ENCODE peak calls at places on chromosomes 6 and 20, in seven cellular contexts. One of them, this sample, is unnamed.

GRCh38 chr6:16758163-16758975 is 2.9 kb downstream of the ATXN1 start:
- DNase-seq in HCT116: no peak
- DNase-seq in suprapubic skin: no peak
- DNase-seq in prostate gland: no peak
- DNase-seq in GM23338: peak; percentile 51
- DNase-seq in endothelial cell of umbilical vein: no peak
- DNase-seq in Panc1: no peak
- DNase-seq in this sample: no peak

GRCh38 chr6:15504581-15505350 is 158.1 kb downstream of the DTNBP1 start:
- DNase-seq in GM23338: no peak
- DNase-seq in prostate gland: peak; percentile 86
- DNase-seq in suprapubic skin: peak; percentile 88
- DNase-seq in HCT116: no peak
- DNase-seq in endothelial cell of umbilical vein: peak; percentile 91
- DNase-seq in Panc1: no peak
- DNase-seq in this sample: peak; percentile 76

GRCh38 chr6:37483917-37484785 is 15.5 kb downstream of the CCDC167 start:
- DNase-seq in GM23338: peak; percentile 79
- DNase-seq in Panc1: no peak
- DNase-seq in HCT116: no peak
- DNase-seq in endothelial cell of umbilical vein: peak; percentile 33
- DNase-seq in prostate gland: peak; percentile 49
- DNase-seq in suprapubic skin: no peak
- DNase-seq in this sample: peak; percentile 92

GRCh38 chr6:72560721-72561593 is 60.9 kb upstream of the KCNQ5 start:
- DNase-seq in GM23338: peak; percentile 20
- DNase-seq in prostate gland: no peak
- DNase-seq in HCT116: no peak
- DNase-seq in suprapubic skin: no peak
- DNase-seq in Panc1: no peak
- DNase-seq in endothelial cell of umbilical vein: no peak
- DNase-seq in this sample: no peak

GRCh38 chr6:45438156-45438555 is 60.4 kb upstream of the SUPT3H start:
- DNase-seq in GM23338: no peak
- DNase-seq in suprapubic skin: no peak
- DNase-seq in endothelial cell of umbilical vein: no peak
- DNase-seq in Panc1: no peak
- DNase-seq in prostate gland: no peak
- DNase-seq in HCT116: no peak
- DNase-seq in this sample: no peak

GRCh38 chr6:106530026-106530425 is 99.3 kb downstream of the RTN4IP1 start:
- DNase-seq in endothelial cell of umbilical vein: no peak
- DNase-seq in Panc1: no peak
- DNase-seq in suprapubic skin: no peak
- DNase-seq in GM23338: no peak
- DNase-seq in HCT116: no peak
- DNase-seq in prostate gland: no peak
- DNase-seq in this sample: no peak

GRCh38 chr6:142313284-142313683 is 11.5 kb downstream of the ADGRG6 start:
- DNase-seq in suprapubic skin: no peak
- DNase-seq in prostate gland: no peak
- DNase-seq in HCT116: no peak
- DNase-seq in GM23338: no peak
- DNase-seq in Panc1: no peak
- DNase-seq in endothelial cell of umbilical vein: peak; percentile 77
- DNase-seq in this sample: no peak

GRCh38 chr6:158409451-158409850 is 97.2 kb downstream of the TULP4 start:
- DNase-seq in GM23338: no peak
- DNase-seq in endothelial cell of umbilical vein: peak; percentile 94
- DNase-seq in Panc1: no peak
- DNase-seq in prostate gland: no peak
- DNase-seq in HCT116: no peak
- DNase-seq in suprapubic skin: no peak
- DNase-seq in this sample: no peak

GRCh38 chr6:138162104-138162946 is 586 bp downstream of the ARFGEF3 start:
- DNase-seq in HCT116: no peak
- DNase-seq in prostate gland: peak; percentile 31
- DNase-seq in Panc1: no peak
- DNase-seq in endothelial cell of umbilical vein: peak; percentile 30
- DNase-seq in GM23338: peak; percentile 59
- DNase-seq in suprapubic skin: no peak
- DNase-seq in this sample: peak; percentile 71

GRCh38 chr20:19121463-19121862 is 91.0 kb upstream of the SLC24A3 start:
- DNase-seq in GM23338: no peak
- DNase-seq in endothelial cell of umbilical vein: no peak
- DNase-seq in prostate gland: no peak
- DNase-seq in suprapubic skin: no peak
- DNase-seq in HCT116: no peak
- DNase-seq in Panc1: no peak
- DNase-seq in this sample: no peak

GRCh38 chr20:38214871-38215788 is 45.4 kb downstream of the KIAA1755 start:
- DNase-seq in suprapubic skin: no peak
- DNase-seq in HCT116: no peak
- DNase-seq in endothelial cell of umbilical vein: no peak
- DNase-seq in GM23338: no peak
- DNase-seq in Panc1: no peak
- DNase-seq in prostate gland: no peak
- DNase-seq in this sample: peak; percentile 52

GRCh38 chr6:125303512-125303854 is 1.7 kb upstream of the HDDC2 start:
- DNase-seq in HCT116: no peak
- DNase-seq in suprapubic skin: no peak
- DNase-seq in GM23338: no peak
- DNase-seq in Panc1: no peak
- DNase-seq in endothelial cell of umbilical vein: no peak
- DNase-seq in prostate gland: no peak
- DNase-seq in this sample: no peak

GRCh38 chr20:25071722-25072121 is 10.2 kb downstream of the VSX1 start:
- DNase-seq in prostate gland: no peak
- DNase-seq in endothelial cell of umbilical vein: no peak
- DNase-seq in suprapubic skin: peak; percentile 55
- DNase-seq in GM23338: peak; percentile 44
- DNase-seq in Panc1: no peak
- DNase-seq in HCT116: no peak
- DNase-seq in this sample: peak; percentile 20

GRCh38 chr6:17519120-17519519 is 81.0 kb upstream of the FAM8A1 start:
- DNase-seq in Panc1: no peak
- DNase-seq in suprapubic skin: peak; percentile 28
- DNase-seq in endothelial cell of umbilical vein: no peak
- DNase-seq in HCT116: no peak
- DNase-seq in prostate gland: no peak
- DNase-seq in GM23338: no peak
- DNase-seq in this sample: no peak

GRCh38 chr6:125294036-125294435 is 7.7 kb downstream of the HDDC2 start:
- DNase-seq in HCT116: no peak
- DNase-seq in suprapubic skin: no peak
- DNase-seq in Panc1: no peak
- DNase-seq in endothelial cell of umbilical vein: no peak
- DNase-seq in prostate gland: no peak
- DNase-seq in GM23338: no peak
- DNase-seq in this sample: no peak

GRCh38 chr6:36682328-36683144 is 4.0 kb downstream of the CDKN1A start:
- DNase-seq in HCT116: no peak
- DNase-seq in Panc1: no peak
- DNase-seq in suprapubic skin: no peak
- DNase-seq in GM23338: peak; percentile 43
- DNase-seq in prostate gland: peak; percentile 87
- DNase-seq in endothelial cell of umbilical vein: no peak
- DNase-seq in this sample: peak; percentile 89

GRCh38 chr6:157288575-157288974 is 34.7 kb downstream of the TMEM242 start:
- DNase-seq in GM23338: no peak
- DNase-seq in HCT116: no peak
- DNase-seq in endothelial cell of umbilical vein: no peak
- DNase-seq in Panc1: no peak
- DNase-seq in prostate gland: no peak
- DNase-seq in suprapubic skin: no peak
- DNase-seq in this sample: no peak

DNA sequence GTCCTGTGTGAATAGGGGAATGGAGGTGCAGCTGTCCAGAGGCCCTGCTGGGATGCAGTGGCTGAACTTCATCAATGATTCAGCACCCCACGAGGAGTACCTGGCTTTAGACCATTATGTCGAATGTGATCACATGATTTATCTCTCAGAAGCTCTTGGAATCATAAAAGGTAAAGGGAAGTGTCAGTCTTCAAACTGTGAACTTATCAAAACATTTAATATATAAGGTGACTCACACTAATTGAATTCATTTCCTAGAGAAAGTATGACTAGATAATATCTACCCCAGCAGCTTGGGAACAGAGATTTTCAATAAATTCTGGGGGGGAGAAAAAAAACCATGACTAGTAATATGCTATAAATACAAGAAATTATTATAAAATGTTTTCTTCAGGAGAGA is 29.5 kb downstream of the ALDH8A1 start:
- DNase-seq in prostate gland: no peak
- DNase-seq in HCT116: no peak
- DNase-seq in GM23338: no peak
- DNase-seq in Panc1: no peak
- DNase-seq in endothelial cell of umbilical vein: peak; percentile 22
- DNase-seq in suprapubic skin: no peak
- DNase-seq in this sample: no peak
- H3K27ac ChIP-seq in prostate gland: no peak overlapping the region
- H3K27ac ChIP-seq in HCT116: no peak overlapping the region
- H3K27ac ChIP-seq in GM23338: no peak overlapping the region
- H3K27ac ChIP-seq in Panc1: no peak overlapping the region
- H3K27ac ChIP-seq in endothelial cell of umbilical vein: no peak overlapping the region
- H3K27ac ChIP-seq in suprapubic skin: no peak overlapping the region
- H3K27ac ChIP-seq in this sample: no peak overlapping the region

DNA sequence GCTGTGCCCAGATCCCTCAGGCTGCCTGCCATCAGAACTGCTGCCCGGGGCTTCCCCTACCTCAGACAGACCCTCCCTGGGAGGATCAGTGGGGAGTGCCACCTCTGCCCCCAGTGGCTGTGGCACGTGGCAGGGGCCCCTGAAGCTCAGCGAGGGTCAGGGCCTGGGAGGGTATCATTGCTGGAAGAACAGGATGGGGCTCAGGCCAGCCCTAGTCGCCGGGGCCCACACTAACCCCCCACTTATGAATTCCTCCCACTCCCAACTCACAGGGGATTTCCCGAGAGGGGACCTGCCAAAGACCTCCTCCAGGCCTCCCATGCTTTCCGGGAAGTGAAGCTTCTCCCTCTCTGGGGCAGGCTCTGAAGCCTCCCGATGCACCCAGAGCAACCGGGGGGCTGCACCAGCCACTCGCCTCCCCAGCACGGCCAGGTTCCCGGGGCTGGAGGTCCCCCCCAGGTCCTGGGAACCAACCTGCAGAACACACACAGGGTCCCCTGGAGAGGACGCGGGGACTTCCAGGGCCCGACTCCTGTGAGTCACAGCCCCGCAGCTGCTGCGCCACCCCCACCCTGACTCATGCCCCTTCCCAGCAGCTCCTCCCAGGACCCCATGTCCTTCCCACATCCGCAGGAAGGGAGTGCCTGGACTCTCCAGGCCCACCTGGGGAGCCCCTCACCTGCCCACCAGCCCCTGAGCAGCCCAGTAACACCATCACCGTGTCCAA is 2.5 kb downstream of the TNFRSF6B start:
- DNase-seq in suprapubic skin: no peak
- DNase-seq in GM23338: no peak
- DNase-seq in endothelial cell of umbilical vein: peak; percentile 90
- DNase-seq in Panc1: peak; percentile 60
- DNase-seq in HCT116: peak; percentile 67
- DNase-seq in prostate gland: no peak
- DNase-seq in this sample: peak; percentile 76
- H3K4me1 ChIP-seq in suprapubic skin: peaks cover 57% of the 10 kb centered on the region
- H3K4me1 ChIP-seq in GM23338: no peaks in the 10 kb centered on the region
- H3K4me1 ChIP-seq in endothelial cell of umbilical vein: peaks cover 35% of the 10 kb centered on the region
- H3K4me1 ChIP-seq in Panc1: peaks cover 64% of the 10 kb centered on the region
- H3K4me1 ChIP-seq in HCT116: peaks cover 35% of the 10 kb centered on the region
- H3K4me1 ChIP-seq in prostate gland: peaks cover 7% of the 10 kb centered on the region
- H3K4me1 ChIP-seq in this sample: peaks cover 79% of the 10 kb centered on the region

DNA sequence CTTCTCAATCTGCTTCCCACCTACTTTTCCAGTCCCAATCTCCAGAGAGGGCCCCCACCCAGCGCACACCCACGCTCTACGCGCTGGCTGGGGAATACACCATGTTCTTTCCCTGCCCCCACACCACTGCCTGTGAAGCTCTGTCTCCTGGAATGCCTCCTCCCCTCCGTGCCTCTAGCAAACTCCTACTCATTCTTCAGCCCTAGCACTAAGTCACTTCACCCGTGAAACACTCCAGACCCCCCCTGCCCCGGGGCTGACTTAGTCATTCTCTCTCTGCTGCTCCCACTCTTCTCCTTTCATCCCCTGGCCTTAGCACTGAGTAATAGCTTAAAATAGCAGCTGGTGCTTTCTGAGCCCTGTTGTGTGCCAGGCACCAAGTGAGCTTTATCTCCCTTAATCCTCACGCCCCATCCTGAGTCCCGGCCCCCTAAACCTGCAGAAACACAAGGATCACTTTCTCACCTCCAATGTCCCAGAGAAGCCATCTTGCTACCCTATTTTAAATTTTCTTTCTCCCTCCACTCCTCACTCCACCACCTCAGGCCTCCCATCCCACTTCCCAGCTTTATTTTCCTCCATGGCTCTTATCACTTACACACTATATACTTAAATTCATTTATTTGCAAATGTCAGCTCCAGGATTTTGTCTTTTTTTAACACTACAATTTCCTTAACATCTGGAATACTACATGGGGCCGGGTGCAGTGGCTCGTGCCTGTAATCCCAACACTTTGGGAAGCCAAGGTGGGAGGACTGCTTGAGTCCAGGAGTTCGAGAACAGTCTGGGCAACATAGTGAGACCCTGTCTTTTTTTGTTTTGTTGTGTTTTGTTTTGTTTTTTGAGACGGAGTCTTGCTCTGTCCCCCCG is 6.3 kb upstream of the PARD6B start:
- DNase-seq in HCT116: peak; percentile 91
- DNase-seq in endothelial cell of umbilical vein: no peak
- DNase-seq in GM23338: peak; percentile 62
- DNase-seq in prostate gland: no peak
- DNase-seq in suprapubic skin: peak; percentile 85
- DNase-seq in Panc1: no peak
- DNase-seq in this sample: peak; percentile 74
- TF ChIP-seq POLR2AphosphoS5 in HCT116: peak; percentile 69
- TF ChIP-seq POLR2AphosphoS5 in endothelial cell of umbilical vein: no peak
- TF ChIP-seq POLR2AphosphoS5 in GM23338: no peak
- TF ChIP-seq POLR2AphosphoS5 in prostate gland: no peak
- TF ChIP-seq POLR2AphosphoS5 in suprapubic skin: peak; percentile 36
- TF ChIP-seq POLR2AphosphoS5 in Panc1: peak; percentile 86
- TF ChIP-seq POLR2AphosphoS5 in this sample: peak; percentile 50

DNA sequence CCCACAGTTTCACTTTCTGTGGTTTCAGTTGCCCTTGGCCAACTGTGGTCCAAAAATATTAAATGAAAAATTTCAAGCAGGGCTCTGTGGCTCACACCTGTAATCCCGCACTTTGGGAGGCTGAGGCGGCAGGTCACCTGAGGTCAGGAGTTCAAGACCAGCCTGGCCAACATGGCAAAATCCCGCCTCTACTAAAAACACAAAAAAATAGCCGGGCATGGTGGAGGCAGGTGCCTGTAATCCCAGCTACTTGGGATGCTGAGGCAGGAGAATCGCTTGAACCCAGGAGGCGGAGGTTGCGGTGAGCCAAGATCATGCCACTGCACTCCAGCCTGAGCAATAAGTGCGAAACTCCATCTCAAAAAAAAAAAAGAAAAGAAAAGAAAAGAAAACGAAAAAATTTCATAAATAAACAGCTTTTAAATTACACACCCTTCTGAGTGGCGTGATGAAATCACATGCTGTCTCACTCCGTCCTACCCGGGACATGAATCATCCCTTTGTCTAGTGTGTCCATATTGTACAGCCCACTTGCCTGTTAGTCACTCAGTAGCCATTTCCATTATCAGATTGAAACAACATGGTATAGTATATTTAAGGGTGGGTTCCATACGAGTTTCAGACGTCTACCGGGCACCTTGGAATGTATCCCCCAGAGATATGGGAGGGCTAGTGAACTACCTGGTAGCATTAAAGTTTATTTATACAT is 11.7 kb downstream of the PTPRK start:
- DNase-seq in Panc1: peak; percentile 82
- DNase-seq in prostate gland: no peak
- DNase-seq in HCT116: peak; percentile 61
- DNase-seq in suprapubic skin: no peak
- DNase-seq in GM23338: no peak
- DNase-seq in endothelial cell of umbilical vein: peak; percentile 92
- DNase-seq in this sample: no peak
- H3K27ac ChIP-seq in Panc1: peak overlapping the region; percentile 90
- H3K27ac ChIP-seq in prostate gland: no peak overlapping the region
- H3K27ac ChIP-seq in HCT116: no peak overlapping the region
- H3K27ac ChIP-seq in suprapubic skin: no peak overlapping the region
- H3K27ac ChIP-seq in GM23338: no peak overlapping the region
- H3K27ac ChIP-seq in endothelial cell of umbilical vein: peak overlapping the region; percentile 97
- H3K27ac ChIP-seq in this sample: no peak overlapping the region